ENCODE peak calls at places on chromosomes 12 and 14, in nine cellular contexts. One of them, this sample, is unnamed.
A peak's percentile ranks its signal among the peaks of the same experiment; 100 is the strongest.

GRCh38 chr12:93223440-93224426 is 154.0 kb upstream of the NUDT4 start:
- DNase-seq in GM23338: no peak
- DNase-seq in HepG2: no peak
- DNase-seq in breast epithelium: no peak
- DNase-seq in transverse colon: no peak
- DNase-seq in upper lobe of left lung: no peak
- DNase-seq in sigmoid colon: no peak
- DNase-seq in K562: no peak
- DNase-seq in Panc1: no peak
- DNase-seq in this sample: peak; percentile 77

GRCh38 chr12:31117203-31118011 is 43.7 kb downstream of the DDX11 start:
- DNase-seq in GM23338: peak; percentile 69
- DNase-seq in K562: peak; percentile 71
- DNase-seq in sigmoid colon: no peak
- DNase-seq in upper lobe of left lung: peak; percentile 86
- DNase-seq in transverse colon: peak; percentile 53
- DNase-seq in breast epithelium: no peak
- DNase-seq in HepG2: peak; percentile 12
- DNase-seq in Panc1: peak; percentile 20
- DNase-seq in this sample: no peak

GRCh38 chr12:4431436-4431835 is 14.2 kb downstream of the FGF6 start:
- DNase-seq in breast epithelium: no peak
- DNase-seq in GM23338: no peak
- DNase-seq in Panc1: no peak
- DNase-seq in transverse colon: no peak
- DNase-seq in K562: no peak
- DNase-seq in upper lobe of left lung: no peak
- DNase-seq in HepG2: no peak
- DNase-seq in sigmoid colon: no peak
- DNase-seq in this sample: no peak

GRCh38 chr12:79151956-79152355 is 287.4 kb downstream of the SYT1 start:
- DNase-seq in upper lobe of left lung: no peak
- DNase-seq in GM23338: no peak
- DNase-seq in Panc1: no peak
- DNase-seq in K562: no peak
- DNase-seq in sigmoid colon: no peak
- DNase-seq in breast epithelium: no peak
- DNase-seq in HepG2: no peak
- DNase-seq in transverse colon: no peak
- DNase-seq in this sample: no peak

GRCh38 chr14:77347746-77348145 is 26.9 kb downstream of the GSTZ1 start:
- DNase-seq in HepG2: no peak
- DNase-seq in GM23338: no peak
- DNase-seq in breast epithelium: no peak
- DNase-seq in K562: no peak
- DNase-seq in upper lobe of left lung: no peak
- DNase-seq in sigmoid colon: no peak
- DNase-seq in Panc1: no peak
- DNase-seq in transverse colon: no peak
- DNase-seq in this sample: no peak

GRCh38 chr14:70782361-70782760 is 27.0 kb downstream of the MAP3K9 start:
- DNase-seq in transverse colon: no peak
- DNase-seq in Panc1: no peak
- DNase-seq in upper lobe of left lung: no peak
- DNase-seq in sigmoid colon: no peak
- DNase-seq in K562: no peak
- DNase-seq in HepG2: no peak
- DNase-seq in GM23338: no peak
- DNase-seq in breast epithelium: no peak
- DNase-seq in this sample: no peak

GRCh38 chr12:131011165-131012079 is 57.7 kb downstream of the ADGRD1 start:
- DNase-seq in breast epithelium: peak; percentile 24
- DNase-seq in upper lobe of left lung: no peak
- DNase-seq in sigmoid colon: peak; percentile 89
- DNase-seq in K562: no peak
- DNase-seq in Panc1: no peak
- DNase-seq in HepG2: no peak
- DNase-seq in GM23338: no peak
- DNase-seq in transverse colon: no peak
- DNase-seq in this sample: no peak

GRCh38 chr14:99554757-99555531 is 49.1 kb downstream of the CCDC85C start:
- DNase-seq in sigmoid colon: no peak
- DNase-seq in Panc1: no peak
- DNase-seq in breast epithelium: peak; percentile 76
- DNase-seq in upper lobe of left lung: no peak
- DNase-seq in HepG2: peak; percentile 88
- DNase-seq in GM23338: no peak
- DNase-seq in K562: no peak
- DNase-seq in transverse colon: peak; percentile 66
- DNase-seq in this sample: no peak

GRCh38 chr12:43285248-43285647 is 266.8 kb downstream of the ADAMTS20 start:
- DNase-seq in sigmoid colon: no peak
- DNase-seq in GM23338: no peak
- DNase-seq in upper lobe of left lung: no peak
- DNase-seq in K562: no peak
- DNase-seq in Panc1: no peak
- DNase-seq in breast epithelium: no peak
- DNase-seq in HepG2: no peak
- DNase-seq in transverse colon: no peak
- DNase-seq in this sample: no peak

GRCh38 chr12:7131502-7131866 is 1.3 kb downstream of the CLSTN3 start:
- DNase-seq in transverse colon: no peak
- DNase-seq in HepG2: no peak
- DNase-seq in GM23338: peak; percentile 64
- DNase-seq in sigmoid colon: no peak
- DNase-seq in K562: no peak
- DNase-seq in Panc1: no peak
- DNase-seq in breast epithelium: no peak
- DNase-seq in upper lobe of left lung: no peak
- DNase-seq in this sample: no peak

GRCh38 chr12:7128681-7129593 is at the start of gene RBP5:
- DNase-seq in HepG2: no peak
- DNase-seq in upper lobe of left lung: no peak
- DNase-seq in transverse colon: no peak
- DNase-seq in Panc1: no peak
- DNase-seq in sigmoid colon: no peak
- DNase-seq in K562: peak; percentile 33
- DNase-seq in breast epithelium: no peak
- DNase-seq in GM23338: peak; percentile 40
- DNase-seq in this sample: no peak

GRCh38 chr12:7130537-7130790 is 293 bp downstream of the CLSTN3 start:
- DNase-seq in HepG2: no peak
- DNase-seq in sigmoid colon: no peak
- DNase-seq in GM23338: peak; percentile 43
- DNase-seq in upper lobe of left lung: peak; percentile 83
- DNase-seq in Panc1: no peak
- DNase-seq in K562: no peak
- DNase-seq in breast epithelium: no peak
- DNase-seq in transverse colon: no peak
- DNase-seq in this sample: no peak

GRCh38 chr12:7130791-7131501 is 775 bp downstream of the CLSTN3 start:
- DNase-seq in upper lobe of left lung: no peak
- DNase-seq in breast epithelium: peak; percentile 53
- DNase-seq in Panc1: no peak
- DNase-seq in GM23338: peak; percentile 78
- DNase-seq in transverse colon: peak; percentile 64
- DNase-seq in HepG2: no peak
- DNase-seq in K562: peak; percentile 37
- DNase-seq in sigmoid colon: no peak
- DNase-seq in this sample: no peak

DNA sequence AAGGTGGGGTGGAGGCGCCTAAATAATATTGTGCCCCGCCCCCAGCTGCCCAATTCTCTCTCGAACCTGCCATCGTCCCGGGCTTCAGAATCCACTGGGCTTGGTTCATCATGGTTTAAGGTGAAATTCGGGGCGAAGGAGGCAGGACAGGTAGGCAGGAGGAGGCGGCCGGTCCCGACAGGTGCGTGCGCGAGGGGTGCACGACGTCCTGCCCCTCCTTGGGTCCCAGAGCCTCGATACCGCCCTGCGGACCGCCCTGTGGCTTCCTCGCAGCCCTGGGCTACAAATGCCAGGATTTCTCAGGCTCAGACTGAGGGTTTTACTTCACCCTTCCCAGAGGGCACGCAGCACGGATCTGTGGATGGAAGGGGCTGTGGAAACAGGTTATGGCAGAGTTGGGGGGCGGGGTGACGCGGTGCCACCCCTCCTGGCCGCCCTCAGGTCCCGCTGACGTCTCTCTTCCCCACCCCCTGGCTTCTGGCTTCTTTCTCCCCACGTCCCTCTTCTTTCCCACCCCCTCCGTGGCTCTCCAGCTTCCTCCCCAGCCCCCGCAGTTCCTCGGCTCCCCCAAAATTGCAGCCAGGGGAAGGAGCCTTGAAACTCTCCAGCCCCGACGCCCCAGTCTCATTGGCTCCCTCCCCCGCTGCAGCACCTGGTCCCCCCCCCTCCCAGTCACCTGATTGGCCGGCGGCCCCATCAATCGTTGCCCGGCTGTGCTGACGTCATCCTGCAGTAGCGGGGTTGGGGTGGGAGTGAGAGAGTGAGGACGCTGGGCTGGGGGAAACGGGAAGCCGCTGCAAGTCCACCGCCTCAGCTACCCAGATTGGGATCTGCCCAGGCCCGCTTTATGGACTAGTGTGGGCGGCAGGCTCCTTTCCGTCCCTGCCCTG is at the start of gene CLSTN3:
- DNase-seq in transverse colon: peak; percentile 76
- DNase-seq in HepG2: peak; percentile 69
- DNase-seq in Panc1: no peak
- DNase-seq in breast epithelium: peak; percentile 82
- DNase-seq in K562: peak; percentile 100
- DNase-seq in GM23338: peak; percentile 93
- DNase-seq in upper lobe of left lung: peak; percentile 95
- DNase-seq in sigmoid colon: peak; percentile 91
- DNase-seq in this sample: peak; percentile 97
- H3K4me3 ChIP-seq in transverse colon: peak within 1 kb of the TSS; percentile 60
- H3K4me3 ChIP-seq in HepG2: peak within 1 kb of the TSS; percentile 92
- H3K4me3 ChIP-seq in Panc1: peak within 1 kb of the TSS; percentile 43
- H3K4me3 ChIP-seq in breast epithelium: peak within 1 kb of the TSS; percentile 48
- H3K4me3 ChIP-seq in K562: peak within 1 kb of the TSS; percentile 61
- H3K4me3 ChIP-seq in GM23338: peak within 1 kb of the TSS; percentile 97
- H3K4me3 ChIP-seq in upper lobe of left lung: peak within 1 kb of the TSS; percentile 86
- H3K4me3 ChIP-seq in sigmoid colon: peak within 1 kb of the TSS; percentile 51
- H3K4me3 ChIP-seq in this sample: peak within 1 kb of the TSS; percentile 79

GRCh38 chr12:25469368-25469767 is 83.7 kb downstream of the LMNTD1 start:
- DNase-seq in Panc1: no peak
- DNase-seq in K562: no peak
- DNase-seq in HepG2: no peak
- DNase-seq in transverse colon: no peak
- DNase-seq in upper lobe of left lung: no peak
- DNase-seq in breast epithelium: no peak
- DNase-seq in sigmoid colon: no peak
- DNase-seq in GM23338: no peak
- DNase-seq in this sample: no peak
- H3K27ac ChIP-seq in Panc1: no peak overlapping the region
- H3K27ac ChIP-seq in K562: no peak overlapping the region
- H3K27ac ChIP-seq in HepG2: no peak overlapping the region
- H3K27ac ChIP-seq in transverse colon: no peak overlapping the region
- H3K27ac ChIP-seq in upper lobe of left lung: no peak overlapping the region
- H3K27ac ChIP-seq in breast epithelium: no peak overlapping the region
- H3K27ac ChIP-seq in sigmoid colon: no peak overlapping the region
- H3K27ac ChIP-seq in GM23338: no peak overlapping the region
- H3K27ac ChIP-seq in this sample: peak overlapping the region; percentile 34

DNA sequence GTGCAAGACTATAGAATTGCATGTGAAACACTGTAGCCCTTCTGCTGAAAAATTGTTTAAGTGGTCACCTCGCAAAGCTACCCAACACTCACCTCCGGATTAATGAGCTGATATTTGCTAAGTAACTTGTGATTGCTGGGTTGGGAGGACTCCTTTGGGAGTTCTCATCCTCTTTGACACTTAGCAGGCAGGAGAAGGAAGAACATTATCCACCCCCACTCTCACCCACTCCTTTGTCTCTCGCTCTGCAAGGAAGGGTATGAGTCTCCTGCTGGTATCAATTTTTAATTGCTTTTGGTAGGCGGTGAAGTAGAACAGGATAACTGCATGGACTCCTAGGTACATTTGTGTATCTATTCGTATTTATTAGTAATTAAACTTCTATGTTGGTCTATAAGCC is 6.9 kb upstream of the ABHD12B start:
- DNase-seq in breast epithelium: no peak
- DNase-seq in upper lobe of left lung: no peak
- DNase-seq in transverse colon: no peak
- DNase-seq in GM23338: no peak
- DNase-seq in sigmoid colon: no peak
- DNase-seq in K562: no peak
- DNase-seq in HepG2: no peak
- DNase-seq in Panc1: no peak
- DNase-seq in this sample: peak; percentile 64
- TF ChIP-seq POLR2AphosphoS5 in breast epithelium: no peak
- TF ChIP-seq POLR2AphosphoS5 in upper lobe of left lung: no peak
- TF ChIP-seq POLR2AphosphoS5 in transverse colon: no peak
- TF ChIP-seq POLR2AphosphoS5 in GM23338: no peak
- TF ChIP-seq POLR2AphosphoS5 in sigmoid colon: no peak
- TF ChIP-seq POLR2AphosphoS5 in K562: no peak
- TF ChIP-seq POLR2AphosphoS5 in HepG2: no peak
- TF ChIP-seq POLR2AphosphoS5 in Panc1: no peak
- TF ChIP-seq POLR2AphosphoS5 in this sample: no peak

DNA sequence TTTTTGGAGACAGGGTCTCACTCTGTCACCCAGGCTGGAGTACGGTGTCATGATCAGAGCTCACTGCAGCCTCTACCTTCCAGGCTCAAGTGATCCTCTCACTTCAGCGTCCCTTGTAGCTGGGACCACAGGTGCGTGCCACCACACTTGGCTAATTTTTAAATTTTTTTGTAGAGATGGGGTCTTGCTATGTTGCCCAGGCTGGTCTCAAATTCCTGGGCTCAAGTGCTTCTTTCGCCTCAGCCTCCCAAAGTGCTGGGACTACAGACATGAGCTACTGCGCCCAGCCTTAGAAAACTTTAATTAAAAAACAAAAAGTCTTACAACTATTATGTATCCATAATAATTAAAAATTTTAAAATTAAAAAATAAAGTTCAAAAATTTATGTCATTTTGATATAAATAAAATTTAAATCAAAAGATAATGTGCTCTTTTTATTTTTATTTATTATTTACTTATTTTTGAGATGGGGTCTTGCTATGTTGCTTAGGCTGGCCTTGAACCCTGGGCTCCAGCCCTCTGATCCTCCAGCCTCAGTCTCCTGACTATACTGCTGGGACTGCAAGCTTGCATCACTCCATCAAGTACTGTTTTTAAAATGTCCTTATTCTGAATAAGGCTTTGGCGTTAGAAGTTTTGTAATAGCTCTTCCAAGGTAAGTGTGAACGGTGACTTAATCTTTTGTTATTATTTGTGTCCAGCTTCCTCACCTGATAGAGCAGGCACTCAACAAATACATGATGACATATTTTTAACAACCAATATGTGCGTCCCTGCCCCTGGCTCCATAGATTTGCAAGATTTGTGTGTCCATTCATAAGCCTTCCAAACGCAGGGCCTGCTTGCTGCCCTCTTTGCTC is 1.6 kb downstream of the C1RL start:
- DNase-seq in HepG2: no peak
- DNase-seq in GM23338: no peak
- DNase-seq in upper lobe of left lung: no peak
- DNase-seq in K562: no peak
- DNase-seq in transverse colon: no peak
- DNase-seq in breast epithelium: no peak
- DNase-seq in Panc1: no peak
- DNase-seq in sigmoid colon: peak; percentile 67
- DNase-seq in this sample: no peak
- H3K4me3 ChIP-seq in HepG2: peak overlapping the region; percentile 74
- H3K4me3 ChIP-seq in GM23338: peak overlapping the region; percentile 81
- H3K4me3 ChIP-seq in upper lobe of left lung: peak overlapping the region; percentile 83
- H3K4me3 ChIP-seq in K562: peak overlapping the region; percentile 75
- H3K4me3 ChIP-seq in transverse colon: peak overlapping the region; percentile 54
- H3K4me3 ChIP-seq in breast epithelium: peak overlapping the region; percentile 64
- H3K4me3 ChIP-seq in Panc1: peak overlapping the region; percentile 51
- H3K4me3 ChIP-seq in sigmoid colon: peak overlapping the region; percentile 53
- H3K4me3 ChIP-seq in this sample: peak overlapping the region; percentile 82

This sample was measured in esophagus muscularis mucosa.